ENCODE peak calls at places on chromosomes 11 and 22, in ten cellular contexts. One of them, this sample, is unnamed.

GRCh38 chr11:47340980-47341775 is 11.3 kb downstream of the MYBPC3 start:
- DNase-seq in Ammon's horn: no peak
- DNase-seq in esophagus squamous epithelium: no peak
- DNase-seq in caudate nucleus: no peak
- DNase-seq in NCI-H510A treated with DMSO at 0.1 percent for 48 hours: no peak
- DNase-seq in stimulated activated naive CD8-positive, alpha-beta T cell treated with anti-CD3 and anti-CD28 coated beads, Interleukin-15, amount 100 ng/mL, for 72 hours: no peak
- DNase-seq in fibroblast of lung: no peak
- DNase-seq in GM23248: peak
- DNase-seq in NCI-H2171: no peak
- DNase-seq in GDM1: no peak
- DNase-seq in this sample: no peak

GRCh38 chr11:13334068-13334785 is 56.6 kb downstream of the BMAL1 start:
- DNase-seq in stimulated activated naive CD8-positive, alpha-beta T cell treated with anti-CD3 and anti-CD28 coated beads, Interleukin-15, amount 100 ng/mL, for 72 hours: no peak
- DNase-seq in NCI-H510A treated with DMSO at 0.1 percent for 48 hours: no peak
- DNase-seq in GDM1: no peak
- DNase-seq in NCI-H2171: no peak
- DNase-seq in GM23248: peak
- DNase-seq in caudate nucleus: no peak
- DNase-seq in fibroblast of lung: no peak
- DNase-seq in esophagus squamous epithelium: no peak
- DNase-seq in Ammon's horn: no peak
- DNase-seq in this sample: no peak

GRCh38 chr11:83222499-83222898 is 29.0 kb downstream of the ANKRD42 start:
- DNase-seq in GM23248: peak
- DNase-seq in esophagus squamous epithelium: no peak
- DNase-seq in NCI-H510A treated with DMSO at 0.1 percent for 48 hours: no peak
- DNase-seq in caudate nucleus: no peak
- DNase-seq in fibroblast of lung: peak
- DNase-seq in NCI-H2171: no peak
- DNase-seq in stimulated activated naive CD8-positive, alpha-beta T cell treated with anti-CD3 and anti-CD28 coated beads, Interleukin-15, amount 100 ng/mL, for 72 hours: no peak
- DNase-seq in GDM1: no peak
- DNase-seq in Ammon's horn: no peak
- DNase-seq in this sample: no peak

GRCh38 chr11:102279641-102280170 is 37.6 kb upstream of the BIRC3 start:
- DNase-seq in esophagus squamous epithelium: no peak
- DNase-seq in NCI-H2171: no peak
- DNase-seq in caudate nucleus: no peak
- DNase-seq in GM23248: peak
- DNase-seq in GDM1: no peak
- DNase-seq in stimulated activated naive CD8-positive, alpha-beta T cell treated with anti-CD3 and anti-CD28 coated beads, Interleukin-15, amount 100 ng/mL, for 72 hours: no peak
- DNase-seq in Ammon's horn: no peak
- DNase-seq in fibroblast of lung: peak
- DNase-seq in NCI-H510A treated with DMSO at 0.1 percent for 48 hours: peak
- DNase-seq in this sample: no peak

GRCh38 chr11:61890536-61891330 is 612 bp downstream of the FADS3 start:
- DNase-seq in GDM1: no peak
- DNase-seq in stimulated activated naive CD8-positive, alpha-beta T cell treated with anti-CD3 and anti-CD28 coated beads, Interleukin-15, amount 100 ng/mL, for 72 hours: peak
- DNase-seq in NCI-H510A treated with DMSO at 0.1 percent for 48 hours: peak
- DNase-seq in Ammon's horn: no peak
- DNase-seq in NCI-H2171: no peak
- DNase-seq in esophagus squamous epithelium: no peak
- DNase-seq in GM23248: peak
- DNase-seq in caudate nucleus: no peak
- DNase-seq in fibroblast of lung: peak
- DNase-seq in this sample: no peak

GRCh38 chr11:133414503-133414902 is 117.8 kb downstream of the OPCML start:
- DNase-seq in Ammon's horn: peak
- DNase-seq in stimulated activated naive CD8-positive, alpha-beta T cell treated with anti-CD3 and anti-CD28 coated beads, Interleukin-15, amount 100 ng/mL, for 72 hours: no peak
- DNase-seq in fibroblast of lung: no peak
- DNase-seq in caudate nucleus: no peak
- DNase-seq in NCI-H510A treated with DMSO at 0.1 percent for 48 hours: no peak
- DNase-seq in NCI-H2171: no peak
- DNase-seq in GM23248: no peak
- DNase-seq in esophagus squamous epithelium: no peak
- DNase-seq in GDM1: no peak
- DNase-seq in this sample: no peak

GRCh38 chr22:49271369-49271727 is 556.3 kb downstream of the BRD1 start:
- DNase-seq in caudate nucleus: no peak
- DNase-seq in GM23248: no peak
- DNase-seq in NCI-H510A treated with DMSO at 0.1 percent for 48 hours: no peak
- DNase-seq in esophagus squamous epithelium: no peak
- DNase-seq in NCI-H2171: no peak
- DNase-seq in fibroblast of lung: no peak
- DNase-seq in Ammon's horn: no peak
- DNase-seq in stimulated activated naive CD8-positive, alpha-beta T cell treated with anti-CD3 and anti-CD28 coated beads, Interleukin-15, amount 100 ng/mL, for 72 hours: no peak
- DNase-seq in GDM1: no peak
- DNase-seq in this sample: no peak

GRCh38 chr11:68889948-68890446 is 13.6 kb downstream of the MRPL21 start:
- DNase-seq in Ammon's horn: no peak
- DNase-seq in fibroblast of lung: peak
- DNase-seq in NCI-H510A treated with DMSO at 0.1 percent for 48 hours: no peak
- DNase-seq in NCI-H2171: no peak
- DNase-seq in esophagus squamous epithelium: no peak
- DNase-seq in GDM1: no peak
- DNase-seq in GM23248: peak
- DNase-seq in caudate nucleus: no peak
- DNase-seq in stimulated activated naive CD8-positive, alpha-beta T cell treated with anti-CD3 and anti-CD28 coated beads, Interleukin-15, amount 100 ng/mL, for 72 hours: no peak
- DNase-seq in this sample: peak

GRCh38 chr11:96614846-96615245 is 225.0 kb downstream of the JRKL start:
- DNase-seq in fibroblast of lung: no peak
- DNase-seq in esophagus squamous epithelium: no peak
- DNase-seq in Ammon's horn: no peak
- DNase-seq in NCI-H2171: peak
- DNase-seq in GDM1: no peak
- DNase-seq in NCI-H510A treated with DMSO at 0.1 percent for 48 hours: no peak
- DNase-seq in caudate nucleus: no peak
- DNase-seq in GM23248: no peak
- DNase-seq in stimulated activated naive CD8-positive, alpha-beta T cell treated with anti-CD3 and anti-CD28 coated beads, Interleukin-15, amount 100 ng/mL, for 72 hours: no peak
- DNase-seq in this sample: no peak

GRCh38 chr11:71999360-71999759 is 651 bp downstream of the IL18BP start:
- DNase-seq in GM23248: peak
- DNase-seq in GDM1: no peak
- DNase-seq in fibroblast of lung: peak
- DNase-seq in NCI-H510A treated with DMSO at 0.1 percent for 48 hours: no peak
- DNase-seq in caudate nucleus: no peak
- DNase-seq in NCI-H2171: no peak
- DNase-seq in Ammon's horn: no peak
- DNase-seq in stimulated activated naive CD8-positive, alpha-beta T cell treated with anti-CD3 and anti-CD28 coated beads, Interleukin-15, amount 100 ng/mL, for 72 hours: no peak
- DNase-seq in esophagus squamous epithelium: no peak
- DNase-seq in this sample: no peak

GRCh38 chr11:45933846-45934579 is 11.6 kb downstream of the LARGE2 start:
- DNase-seq in fibroblast of lung: no peak
- DNase-seq in NCI-H510A treated with DMSO at 0.1 percent for 48 hours: no peak
- DNase-seq in Ammon's horn: no peak
- DNase-seq in GDM1: no peak
- DNase-seq in GM23248: no peak
- DNase-seq in NCI-H2171: no peak
- DNase-seq in stimulated activated naive CD8-positive, alpha-beta T cell treated with anti-CD3 and anti-CD28 coated beads, Interleukin-15, amount 100 ng/mL, for 72 hours: no peak
- DNase-seq in esophagus squamous epithelium: no peak
- DNase-seq in caudate nucleus: no peak
- DNase-seq in this sample: no peak

GRCh38 chr11:76216536-76217326 is 10.4 kb upstream of the WNT11 start:
- DNase-seq in caudate nucleus: no peak
- DNase-seq in esophagus squamous epithelium: no peak
- DNase-seq in stimulated activated naive CD8-positive, alpha-beta T cell treated with anti-CD3 and anti-CD28 coated beads, Interleukin-15, amount 100 ng/mL, for 72 hours: no peak
- DNase-seq in fibroblast of lung: no peak
- DNase-seq in GM23248: no peak
- DNase-seq in GDM1: no peak
- DNase-seq in NCI-H2171: no peak
- DNase-seq in NCI-H510A treated with DMSO at 0.1 percent for 48 hours: no peak
- DNase-seq in Ammon's horn: no peak
- DNase-seq in this sample: no peak

GRCh38 chr22:39275814-39276443 is 31.1 kb upstream of the PDGFB start:
- DNase-seq in fibroblast of lung: no peak
- DNase-seq in caudate nucleus: no peak
- DNase-seq in NCI-H2171: no peak
- DNase-seq in esophagus squamous epithelium: no peak
- DNase-seq in GDM1: no peak
- DNase-seq in Ammon's horn: no peak
- DNase-seq in GM23248: no peak
- DNase-seq in NCI-H510A treated with DMSO at 0.1 percent for 48 hours: peak
- DNase-seq in stimulated activated naive CD8-positive, alpha-beta T cell treated with anti-CD3 and anti-CD28 coated beads, Interleukin-15, amount 100 ng/mL, for 72 hours: no peak
- DNase-seq in this sample: no peak

GRCh38 chr11:65421204-65422103 is 1.1 kb upstream of the NEAT1 start:
- DNase-seq in caudate nucleus: peak
- DNase-seq in esophagus squamous epithelium: peak
- DNase-seq in fibroblast of lung: peak
- DNase-seq in GDM1: peak
- DNase-seq in Ammon's horn: peak
- DNase-seq in NCI-H2171: peak
- DNase-seq in stimulated activated naive CD8-positive, alpha-beta T cell treated with anti-CD3 and anti-CD28 coated beads, Interleukin-15, amount 100 ng/mL, for 72 hours: peak
- DNase-seq in GM23248: peak
- DNase-seq in NCI-H510A treated with DMSO at 0.1 percent for 48 hours: peak
- DNase-seq in this sample: peak

This sample was measured in tibial nerve.